ENCODE peak calls at places on chromosomes 4 and X, in six cellular contexts. One of them, this sample, is unnamed.

GRCh38 chrX:129529685-129530281 is 6.5 kb upstream of the SMARCA1 start:
- DNase-seq in CD8-positive, alpha-beta T cell: no peak
- DNase-seq in cardiac fibroblast: peak
- DNase-seq in tibial artery: no peak
- DNase-seq in fibroblast of pulmonary artery: peak
- DNase-seq in neural progenitor cell: no peak
- DNase-seq in this sample: no peak

GRCh38 chr4:189136462-189136861 is 804.2 kb upstream of the FRG1 start:
- DNase-seq in CD8-positive, alpha-beta T cell: no peak
- DNase-seq in cardiac fibroblast: no peak
- DNase-seq in tibial artery: no peak
- DNase-seq in fibroblast of pulmonary artery: no peak
- DNase-seq in neural progenitor cell: no peak
- DNase-seq in this sample: no peak

GRCh38 chr4:175330652-175331051 is 412.5 kb downstream of the ADAM29 start:
- DNase-seq in CD8-positive, alpha-beta T cell: no peak
- DNase-seq in cardiac fibroblast: no peak
- DNase-seq in tibial artery: no peak
- DNase-seq in fibroblast of pulmonary artery: peak
- DNase-seq in neural progenitor cell: no peak
- DNase-seq in this sample: peak

GRCh38 chr4:71445819-71446218 is 107.0 kb downstream of the SLC4A4 start:
- DNase-seq in CD8-positive, alpha-beta T cell: no peak
- DNase-seq in cardiac fibroblast: no peak
- DNase-seq in tibial artery: no peak
- DNase-seq in fibroblast of pulmonary artery: no peak
- DNase-seq in neural progenitor cell: no peak
- DNase-seq in this sample: no peak

GRCh38 chrX:120769576-120770341 is 105.9 kb downstream of the CT47B1 start:
- DNase-seq in CD8-positive, alpha-beta T cell: no peak
- DNase-seq in cardiac fibroblast: peak
- DNase-seq in tibial artery: no peak
- DNase-seq in fibroblast of pulmonary artery: peak
- DNase-seq in neural progenitor cell: peak
- DNase-seq in this sample: peak

GRCh38 chrX:107667426-107667825 is 39.1 kb downstream of the PRPS1 start:
- DNase-seq in CD8-positive, alpha-beta T cell: no peak
- DNase-seq in cardiac fibroblast: no peak
- DNase-seq in tibial artery: no peak
- DNase-seq in fibroblast of pulmonary artery: no peak
- DNase-seq in neural progenitor cell: no peak
- DNase-seq in this sample: no peak

GRCh38 chr4:3432381-3432790 is 9.4 kb upstream of the HGFAC start:
- DNase-seq in CD8-positive, alpha-beta T cell: no peak
- DNase-seq in cardiac fibroblast: no peak
- DNase-seq in tibial artery: no peak
- DNase-seq in fibroblast of pulmonary artery: no peak
- DNase-seq in neural progenitor cell: no peak
- DNase-seq in this sample: no peak

GRCh38 chr4:99151452-99151851 is 7.4 kb upstream of the ADH4 start:
- DNase-seq in CD8-positive, alpha-beta T cell: no peak
- DNase-seq in cardiac fibroblast: no peak
- DNase-seq in tibial artery: no peak
- DNase-seq in fibroblast of pulmonary artery: no peak
- DNase-seq in neural progenitor cell: no peak
- DNase-seq in this sample: no peak

GRCh38 chr4:71195932-71196331 is 142.9 kb upstream of the SLC4A4 start:
- DNase-seq in CD8-positive, alpha-beta T cell: no peak
- DNase-seq in cardiac fibroblast: peak
- DNase-seq in tibial artery: no peak
- DNase-seq in fibroblast of pulmonary artery: no peak
- DNase-seq in neural progenitor cell: peak
- DNase-seq in this sample: no peak

GRCh38 chr4:4384837-4385236 is 2.1 kb upstream of the NSG1 start:
- DNase-seq in CD8-positive, alpha-beta T cell: no peak
- DNase-seq in cardiac fibroblast: peak
- DNase-seq in tibial artery: no peak
- DNase-seq in fibroblast of pulmonary artery: peak
- DNase-seq in neural progenitor cell: peak
- DNase-seq in this sample: no peak

GRCh38 chrX:40201486-40201885 is 103.7 kb upstream of the BCOR start:
- DNase-seq in CD8-positive, alpha-beta T cell: peak
- DNase-seq in cardiac fibroblast: no peak
- DNase-seq in tibial artery: no peak
- DNase-seq in fibroblast of pulmonary artery: no peak
- DNase-seq in neural progenitor cell: peak
- DNase-seq in this sample: no peak

GRCh38 chr4:133148690-133149363 is at the start of gene PCDH10:
- DNase-seq in CD8-positive, alpha-beta T cell: no peak
- DNase-seq in cardiac fibroblast: peak
- DNase-seq in tibial artery: peak
- DNase-seq in fibroblast of pulmonary artery: peak
- DNase-seq in neural progenitor cell: peak
- DNase-seq in this sample: peak

GRCh38 chrX:74865725-74866124 is 59.5 kb downstream of the NEXMIF start:
- DNase-seq in CD8-positive, alpha-beta T cell: no peak
- DNase-seq in cardiac fibroblast: no peak
- DNase-seq in tibial artery: no peak
- DNase-seq in fibroblast of pulmonary artery: no peak
- DNase-seq in neural progenitor cell: no peak
- DNase-seq in this sample: no peak

GRCh38 chrX:97597954-97598353 is 714.2 kb downstream of the RPA4 start:
- DNase-seq in CD8-positive, alpha-beta T cell: no peak
- DNase-seq in cardiac fibroblast: no peak
- DNase-seq in tibial artery: no peak
- DNase-seq in fibroblast of pulmonary artery: no peak
- DNase-seq in neural progenitor cell: peak
- DNase-seq in this sample: no peak

GRCh38 chrX:85024044-85024443 is 20.4 kb downstream of the APOOL start:
- DNase-seq in CD8-positive, alpha-beta T cell: no peak
- DNase-seq in cardiac fibroblast: peak
- DNase-seq in tibial artery: no peak
- DNase-seq in fibroblast of pulmonary artery: peak
- DNase-seq in neural progenitor cell: no peak
- DNase-seq in this sample: no peak

GRCh38 chr4:8459867-8460453 is 19.4 kb downstream of the TRMT44 start:
- DNase-seq in CD8-positive, alpha-beta T cell: no peak
- DNase-seq in cardiac fibroblast: no peak
- DNase-seq in tibial artery: no peak
- DNase-seq in fibroblast of pulmonary artery: no peak
- DNase-seq in neural progenitor cell: no peak
- DNase-seq in this sample: no peak

GRCh38 chrX:123906557-123907316 is 46.9 kb downstream of the XIAP start:
- DNase-seq in CD8-positive, alpha-beta T cell: no peak
- DNase-seq in cardiac fibroblast: no peak
- DNase-seq in tibial artery: no peak
- DNase-seq in fibroblast of pulmonary artery: no peak
- DNase-seq in neural progenitor cell: no peak
- DNase-seq in this sample: no peak

GRCh38 chr4:6746721-6747689 is 31.0 kb downstream of the BLOC1S4 start:
- DNase-seq in CD8-positive, alpha-beta T cell: no peak
- DNase-seq in cardiac fibroblast: peak
- DNase-seq in tibial artery: no peak
- DNase-seq in fibroblast of pulmonary artery: peak
- DNase-seq in neural progenitor cell: no peak
- DNase-seq in this sample: peak

GRCh38 chrX:8868906-8869305 is 67.7 kb upstream of the FAM9A start:
- DNase-seq in CD8-positive, alpha-beta T cell: no peak
- DNase-seq in cardiac fibroblast: peak
- DNase-seq in tibial artery: no peak
- DNase-seq in fibroblast of pulmonary artery: peak
- DNase-seq in neural progenitor cell: no peak
- DNase-seq in this sample: no peak

GRCh38 chr4:36399762-36400353 is 118.4 kb downstream of the DTHD1 start:
- DNase-seq in CD8-positive, alpha-beta T cell: peak
- DNase-seq in cardiac fibroblast: peak
- DNase-seq in tibial artery: no peak
- DNase-seq in fibroblast of pulmonary artery: peak
- DNase-seq in neural progenitor cell: peak
- DNase-seq in this sample: no peak

GRCh38 chr4:57199267-57199666 is 89.1 kb upstream of the IGFBP7 start:
- DNase-seq in CD8-positive, alpha-beta T cell: no peak
- DNase-seq in cardiac fibroblast: no peak
- DNase-seq in tibial artery: no peak
- DNase-seq in fibroblast of pulmonary artery: no peak
- DNase-seq in neural progenitor cell: no peak
- DNase-seq in this sample: no peak

GRCh38 chr4:77026322-77026704 is 49.5 kb downstream of the CCNI start:
- DNase-seq in CD8-positive, alpha-beta T cell: no peak
- DNase-seq in cardiac fibroblast: no peak
- DNase-seq in tibial artery: no peak
- DNase-seq in fibroblast of pulmonary artery: no peak
- DNase-seq in neural progenitor cell: no peak
- DNase-seq in this sample: no peak

GRCh38 chr4:185665655-185666054 is 130.3 kb upstream of the PDLIM3 start:
- DNase-seq in CD8-positive, alpha-beta T cell: no peak
- DNase-seq in cardiac fibroblast: no peak
- DNase-seq in tibial artery: no peak
- DNase-seq in fibroblast of pulmonary artery: no peak
- DNase-seq in neural progenitor cell: no peak
- DNase-seq in this sample: no peak

GRCh38 chr4:7247946-7248345 is 55.6 kb downstream of the SORCS2 start:
- DNase-seq in CD8-positive, alpha-beta T cell: no peak
- DNase-seq in cardiac fibroblast: no peak
- DNase-seq in tibial artery: no peak
- DNase-seq in fibroblast of pulmonary artery: no peak
- DNase-seq in neural progenitor cell: no peak
- DNase-seq in this sample: no peak

GRCh38 chr4:156505341-156505955 is 466.2 kb downstream of the PDGFC start:
- DNase-seq in CD8-positive, alpha-beta T cell: no peak
- DNase-seq in cardiac fibroblast: no peak
- DNase-seq in tibial artery: no peak
- DNase-seq in fibroblast of pulmonary artery: no peak
- DNase-seq in neural progenitor cell: peak
- DNase-seq in this sample: no peak

GRCh38 chr4:166140951-166141350 is 267.9 kb downstream of the TLL1 start:
- DNase-seq in CD8-positive, alpha-beta T cell: no peak
- DNase-seq in cardiac fibroblast: no peak
- DNase-seq in tibial artery: no peak
- DNase-seq in fibroblast of pulmonary artery: no peak
- DNase-seq in neural progenitor cell: no peak
- DNase-seq in this sample: no peak
- H3K4me3 ChIP-seq in CD8-positive, alpha-beta T cell: no peak
- H3K4me3 ChIP-seq in cardiac fibroblast: no peak
- H3K4me3 ChIP-seq in tibial artery: no peak
- H3K4me3 ChIP-seq in fibroblast of pulmonary artery: no peak
- H3K4me3 ChIP-seq in neural progenitor cell: no peak
- H3K4me3 ChIP-seq in this sample: no peak

DNA sequence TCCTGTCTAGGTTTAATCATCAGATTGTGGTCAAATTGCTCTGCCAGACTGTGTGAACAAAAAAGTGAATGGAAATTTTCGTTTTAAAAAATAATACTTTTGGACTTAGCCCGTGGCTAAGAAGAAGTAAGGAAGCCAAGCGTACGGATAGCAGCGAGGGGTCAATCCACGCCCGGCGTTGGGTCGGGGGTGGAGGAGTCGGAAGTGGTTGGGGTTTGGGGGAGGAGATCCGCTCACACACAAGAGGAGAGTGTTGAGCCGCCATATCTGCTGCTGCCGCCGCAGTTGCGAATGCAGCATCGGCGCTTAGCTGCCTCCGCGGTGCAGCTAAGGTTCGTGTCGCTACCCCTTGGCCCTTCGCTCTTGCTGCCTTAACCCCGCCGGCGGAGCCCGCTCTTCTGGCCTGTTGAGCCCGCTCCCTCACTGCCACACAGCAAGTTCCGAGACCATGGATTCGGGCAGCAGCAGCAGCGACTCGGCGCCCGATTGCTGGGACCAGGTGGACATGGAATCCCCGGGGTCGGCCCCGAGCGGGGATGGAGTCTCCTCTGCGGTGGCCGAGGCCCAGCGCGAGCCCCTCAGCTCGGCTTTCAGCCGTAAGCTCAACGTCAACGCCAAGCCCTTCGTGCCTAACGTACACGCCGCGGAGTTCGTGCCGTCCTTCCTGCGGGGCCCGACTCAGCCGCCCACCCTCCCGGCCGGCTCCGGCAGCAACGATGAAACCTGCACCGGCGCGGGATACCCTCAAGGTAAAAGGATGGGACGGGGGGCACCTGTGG is at the start of gene GSPT2:
- DNase-seq in CD8-positive, alpha-beta T cell: peak
- DNase-seq in cardiac fibroblast: peak
- DNase-seq in tibial artery: peak
- DNase-seq in fibroblast of pulmonary artery: peak
- DNase-seq in neural progenitor cell: peak
- DNase-seq in this sample: peak
- H3K4me3 ChIP-seq in CD8-positive, alpha-beta T cell: peak
- H3K4me3 ChIP-seq in cardiac fibroblast: peak
- H3K4me3 ChIP-seq in tibial artery: peak
- H3K4me3 ChIP-seq in fibroblast of pulmonary artery: peak
- H3K4me3 ChIP-seq in neural progenitor cell: peak
- H3K4me3 ChIP-seq in this sample: peak

GRCh38 chr4:150579591-150580234 is 2.2 kb upstream of the MAB21L2 start:
- DNase-seq in CD8-positive, alpha-beta T cell: no peak
- DNase-seq in cardiac fibroblast: peak
- DNase-seq in tibial artery: no peak
- DNase-seq in fibroblast of pulmonary artery: peak
- DNase-seq in neural progenitor cell: peak
- DNase-seq in this sample: peak

GRCh38 chr4:150581611-150582010 is 340 bp upstream of the MAB21L2 start:
- DNase-seq in CD8-positive, alpha-beta T cell: no peak
- DNase-seq in cardiac fibroblast: peak
- DNase-seq in tibial artery: no peak
- DNase-seq in fibroblast of pulmonary artery: peak
- DNase-seq in neural progenitor cell: peak
- DNase-seq in this sample: peak

GRCh38 chr4:150578745-150579470 is 3.0 kb upstream of the MAB21L2 start:
- DNase-seq in CD8-positive, alpha-beta T cell: no peak
- DNase-seq in cardiac fibroblast: peak
- DNase-seq in tibial artery: no peak
- DNase-seq in fibroblast of pulmonary artery: peak
- DNase-seq in neural progenitor cell: peak
- DNase-seq in this sample: no peak

GRCh38 chr4:150581206-150581605 is 745 bp upstream of the MAB21L2 start:
- DNase-seq in CD8-positive, alpha-beta T cell: no peak
- DNase-seq in cardiac fibroblast: no peak
- DNase-seq in tibial artery: no peak
- DNase-seq in fibroblast of pulmonary artery: no peak
- DNase-seq in neural progenitor cell: no peak
- DNase-seq in this sample: no peak

GRCh38 chr4:150580244-150580643 is 1.7 kb upstream of the MAB21L2 start:
- DNase-seq in CD8-positive, alpha-beta T cell: no peak
- DNase-seq in cardiac fibroblast: no peak
- DNase-seq in tibial artery: no peak
- DNase-seq in fibroblast of pulmonary artery: no peak
- DNase-seq in neural progenitor cell: peak
- DNase-seq in this sample: no peak
- H3K4me3 ChIP-seq in CD8-positive, alpha-beta T cell: no peak
- H3K4me3 ChIP-seq in cardiac fibroblast: no peak
- H3K4me3 ChIP-seq in tibial artery: peak
- H3K4me3 ChIP-seq in fibroblast of pulmonary artery: peak
- H3K4me3 ChIP-seq in neural progenitor cell: peak
- H3K4me3 ChIP-seq in this sample: no peak

DNA sequence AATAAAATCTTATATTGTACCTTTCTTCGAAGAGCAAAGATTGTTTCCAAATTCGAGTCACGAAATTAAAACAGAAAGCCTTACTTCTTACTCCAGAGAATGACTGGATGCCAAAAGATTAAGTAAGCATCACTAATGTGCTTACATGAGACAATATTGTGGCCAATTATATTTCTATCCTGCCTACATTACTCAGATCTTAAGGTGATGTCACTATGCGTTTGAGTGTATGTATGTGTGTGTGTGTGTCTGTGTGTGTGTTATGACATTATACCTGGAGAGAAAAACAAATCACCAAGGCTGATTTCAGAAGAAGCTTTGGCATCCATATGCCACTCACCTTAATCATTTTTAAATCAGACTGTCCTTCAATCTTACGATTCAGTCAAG is 556.3 kb downstream of the PPARGC1A start:
- DNase-seq in CD8-positive, alpha-beta T cell: no peak
- DNase-seq in cardiac fibroblast: peak
- DNase-seq in tibial artery: no peak
- DNase-seq in fibroblast of pulmonary artery: peak
- DNase-seq in neural progenitor cell: no peak
- DNase-seq in this sample: no peak
- H3K4me3 ChIP-seq in CD8-positive, alpha-beta T cell: no peak
- H3K4me3 ChIP-seq in cardiac fibroblast: no peak
- H3K4me3 ChIP-seq in tibial artery: no peak
- H3K4me3 ChIP-seq in fibroblast of pulmonary artery: no peak
- H3K4me3 ChIP-seq in neural progenitor cell: no peak
- H3K4me3 ChIP-seq in this sample: no peak

This sample was measured in MG63.